ENCODE peak calls at places on chromosomes 1 and 21, in ten cellular contexts. C is astrocyte, L is PC-9, S is GM23248, B is PC-3, F is mammary epithelial cell, G is fibroblast of lung, U is hepatocyte, Q is A673, Y is GM23338. E is an unnamed sample. For H3K36me3, the result is how much of the 10 kb centered on the place peaks cover.

GRCh38 chr1:243393093-243393492 is 137.3 kb downstream of the SDCCAG8 start:
- DNase-seq in L (no peak), Y (no peak), C (no peak), F (no peak), G (no peak), U (no peak), S (no peak), B (no peak), Q (no peak), E (no peak)

GRCh38 chr1:32455958-32456357 is 8.9 kb upstream of the ZBTB8B start:
- DNase-seq in Q (no peak), L (no peak), F (no peak), Y (no peak), S (no peak), C (no peak), B (no peak), G (no peak), U (no peak), E (no peak)

GRCh38 chr21:28135646-28136045 is 857.0 kb downstream of the LTN1 start:
- DNase-seq in B (no peak), S (peak), Y (no peak), L (no peak), Q (no peak), U (no peak), C (no peak), G (no peak), F (no peak), E (no peak)

GRCh38 chr1:226109829-226110248 is 47.3 kb downstream of the H3-3A start:
- DNase-seq in B (peak), Y (peak), Q (peak), F (peak), C (peak), U (peak), S (peak), L (peak), G (peak), E (peak)

GRCh38 chr1:154586231-154586630 is 18.7 kb downstream of the CHRNB2 start:
- DNase-seq in Y (no peak), S (no peak), G (no peak), U (no peak), Q (no peak), C (no peak), L (no peak), F (no peak), B (no peak), E (no peak)

GRCh38 chr1:58724483-58724882 is 24.6 kb upstream of the MYSM1 start:
- DNase-seq in U (no peak), C (no peak), L (no peak), B (no peak), G (no peak), F (no peak), S (no peak), Q (no peak), Y (no peak), E (no peak)

GRCh38 chr1:228176461-228177182 is 11.0 kb downstream of the IBA57 start:
- DNase-seq in L (no peak), C (no peak), F (no peak), U (no peak), G (no peak), B (no peak), Y (no peak), Q (no peak), S (no peak), E (no peak)

GRCh38 chr1:16321176-16321867 is 31.0 kb downstream of the FBXO42 start:
- DNase-seq in U (no peak), G (no peak), C (no peak), F (peak), Y (no peak), B (no peak), L (no peak), S (peak), Q (no peak), E (no peak)

GRCh38 chr1:6014130-6014999 is 22.1 kb upstream of the NPHP4 start:
- DNase-seq in Y (no peak), F (no peak), Q (no peak), L (no peak), C (no peak), B (no peak), S (no peak), G (no peak), U (no peak), E (no peak)

GRCh38 chr1:228486596-228487335 is 416 bp upstream of the RNF187 start:
- DNase-seq in U (peak), Y (peak), F (peak), B (peak), G (peak), C (peak), Q (peak), S (peak), L (peak), E (peak)

GRCh38 chr1:47362828-47363227 is 29.2 kb downstream of the CMPK1 start:
- DNase-seq in Y (no peak), U (no peak), Q (no peak), F (no peak), C (no peak), S (no peak), B (no peak), G (no peak), L (no peak), E (no peak)

GRCh38 chr1:183244466-183244865 is 58.4 kb downstream of the LAMC2 start:
- DNase-seq in S (peak), F (no peak), B (no peak), Y (no peak), C (no peak), G (peak), U (peak), Q (peak), L (no peak), E (no peak)

GRCh38 chr1:226809785-226810571 is 60.4 kb upstream of the PSEN2 start:
- DNase-seq in U (no peak), C (peak), L (no peak), Q (no peak), F (no peak), G (no peak), S (peak), Y (no peak), B (no peak), E (no peak)

GRCh38 chr1:58929667-58930325 is 145.9 kb upstream of the JUN start:
- DNase-seq in B (peak), S (no peak), U (peak), F (peak), Q (no peak), Y (no peak), C (no peak), L (peak), G (no peak), E (no peak)

GRCh38 chr1:18972991-18973390 is 16.5 kb upstream of the IFFO2 start:
- DNase-seq in F (no peak), L (no peak), Y (no peak), B (no peak), G (no peak), C (no peak), S (peak), U (no peak), Q (no peak), E (no peak)

GRCh38 chr1:18973446-18973955 is 17.0 kb upstream of the IFFO2 start:
- DNase-seq in L (no peak), C (no peak), Q (no peak), B (no peak), G (no peak), U (no peak), Y (no peak), F (no peak), S (no peak), E (no peak)

GRCh38 chr1:18970762-18971161 is 14.3 kb upstream of the IFFO2 start:
- DNase-seq in Q (no peak), U (no peak), B (peak), C (no peak), G (no peak), F (peak), Y (no peak), S (peak), L (no peak), E (no peak)

GRCh38 chr1:18974005-18974404 is 17.5 kb upstream of the IFFO2 start:
- DNase-seq in C (no peak), Y (no peak), U (no peak), Q (no peak), L (no peak), S (no peak), F (no peak), G (no peak), B (no peak), E (no peak)

GRCh38 chr1:18972531-18972930 is 16.1 kb upstream of the IFFO2 start:
- DNase-seq in F (peak), Y (no peak), G (peak), Q (peak), C (no peak), B (peak), U (no peak), S (peak), L (no peak), E (no peak)
- TF ChIP-seq EZH2 in F (no peak), Y (no peak), G (no peak), Q (no peak), C (no peak), B (no peak), U (no peak), S (no peak), L (no peak), E (no peak)

GRCh38 chr1:40746344-40747090 is 37.1 kb upstream of the KCNQ4 start:
- DNase-seq in G (no peak), C (no peak), U (no peak), Q (no peak), B (no peak), F (no peak), L (no peak), Y (no peak), S (no peak), E (no peak)

GRCh38 chr1:40743860-40744259 is 39.7 kb upstream of the KCNQ4 start:
- DNase-seq in Y (no peak), L (no peak), G (no peak), Q (no peak), B (no peak), F (no peak), S (no peak), C (no peak), U (no peak), E (no peak)

GRCh38 chr1:40743452-40743851 is 40.1 kb upstream of the KCNQ4 start:
- DNase-seq in U (no peak), C (no peak), B (no peak), Q (no peak), Y (no peak), L (no peak), F (no peak), G (no peak), S (no peak), E (no peak)

GRCh38 chr1:40742363-40743061 is 41.1 kb upstream of the KCNQ4 start:
- DNase-seq in G (no peak), C (no peak), Q (no peak), L (no peak), U (no peak), S (peak), Y (no peak), F (no peak), B (no peak), E (no peak)

DNA sequence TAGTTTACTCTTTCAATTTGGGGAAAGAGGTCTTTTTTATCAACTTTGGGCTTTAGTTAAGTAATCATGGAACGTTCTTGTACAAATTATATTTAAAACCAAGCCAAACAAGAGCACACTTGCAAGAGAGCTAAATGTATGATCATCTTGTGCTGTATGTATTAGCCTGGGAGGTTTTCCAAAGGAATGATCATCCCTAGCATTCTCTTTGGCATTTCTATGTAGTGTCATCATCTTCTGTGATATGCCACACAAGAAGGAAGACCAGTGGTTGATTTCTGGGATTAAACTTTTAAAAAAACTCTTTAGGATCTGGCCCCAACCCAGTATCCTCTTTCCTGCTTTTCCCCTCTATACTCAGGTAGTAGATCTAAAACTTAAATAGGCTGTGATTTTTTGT is 38.4 kb upstream of the KCNQ4 start:
- DNase-seq in F (no peak), S (peak), U (no peak), G (peak), L (no peak), C (peak), Y (no peak), Q (no peak), B (no peak), E (no peak)
- H3K36me3 ChIP-seq in F (under half), S (under half), U (under half), G (under half), L (under half), C (under half), Y (under half), Q (under half), B (half or more), E (under half)

DNA sequence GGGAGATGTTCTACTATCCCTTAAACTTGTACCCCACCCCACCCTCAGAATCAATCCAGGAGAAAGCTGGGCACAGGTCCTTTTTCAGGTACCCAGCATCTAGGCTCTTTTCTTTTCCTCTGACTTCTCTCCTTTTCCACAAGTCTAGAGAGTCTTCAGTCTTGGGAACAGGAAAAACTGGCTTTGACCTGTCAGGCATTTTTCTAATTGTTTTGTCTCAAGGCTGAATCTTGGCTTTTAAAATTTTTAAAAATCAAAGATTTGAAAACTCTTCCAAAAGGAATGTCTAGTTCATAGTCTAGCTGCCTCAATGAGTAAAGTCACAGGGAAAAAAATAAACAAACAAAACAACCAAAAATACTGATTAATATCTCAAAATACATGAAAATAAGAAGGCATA is 161.5 kb downstream of the HFM1 start:
- DNase-seq in U (no peak), Q (no peak), G (no peak), F (no peak), B (no peak), L (no peak), Y (no peak), S (no peak), C (no peak), E (no peak)
- TF ChIP-seq EZH2 in U (no peak), Q (no peak), G (no peak), F (no peak), B (no peak), L (no peak), Y (no peak), S (no peak), C (no peak), E (no peak)

DNA sequence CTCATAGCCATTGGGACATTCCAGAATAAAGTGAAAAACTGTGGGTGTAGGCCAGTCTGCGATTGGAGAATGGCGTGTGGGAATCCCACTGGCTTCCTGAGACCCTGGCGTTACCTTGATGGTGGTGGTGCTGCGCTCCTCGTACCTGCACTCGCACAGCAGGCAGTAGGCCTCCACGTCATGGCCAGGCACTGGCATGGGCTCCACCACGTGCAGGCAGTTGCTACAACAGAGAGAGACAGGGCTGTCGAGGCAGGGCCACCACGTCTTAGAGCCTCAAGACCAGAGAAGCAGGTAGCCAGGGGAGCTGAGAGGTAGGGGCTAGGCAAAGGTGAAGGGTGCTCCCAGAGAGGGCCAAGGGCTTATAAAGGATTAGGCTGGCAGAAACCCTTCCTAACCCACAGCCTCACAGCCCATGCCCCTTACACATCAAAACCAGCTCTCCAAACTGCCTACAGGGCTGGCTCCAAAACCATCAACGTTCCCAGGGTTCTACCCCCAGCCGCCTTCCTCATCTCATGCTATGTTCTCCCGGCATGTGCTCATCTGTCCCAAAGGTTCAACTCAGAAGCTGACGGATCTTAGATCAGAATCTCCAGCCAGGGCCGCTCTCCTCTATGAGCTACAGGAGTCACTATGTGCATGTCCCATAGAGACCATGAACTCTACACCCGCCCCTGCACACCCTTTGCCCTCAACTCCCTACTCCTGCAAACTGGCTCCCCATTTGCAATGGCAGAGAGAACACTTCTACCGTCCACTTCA is 7.5 kb downstream of the TMEM9 start:
- DNase-seq in Q (no peak), B (no peak), G (no peak), C (no peak), U (no peak), Y (no peak), F (no peak), L (no peak), S (no peak), E (no peak)
- H3K36me3 ChIP-seq in Q (half or more), B (half or more), G (under half), C (under half), U (under half), Y (half or more), F (under half), L (under half), S (under half), E (under half)

GRCh38 chr21:33026299-33026858 is 644 bp downstream of the OLIG2 start:
- DNase-seq in Q (no peak), C (no peak), G (no peak), F (no peak), U (no peak), B (no peak), Y (no peak), L (no peak), S (no peak), E (no peak)

GRCh38 chr21:33025471-33026298 is at the start of gene OLIG2:
- DNase-seq in B (no peak), U (no peak), S (no peak), L (no peak), G (no peak), C (no peak), Y (peak), F (no peak), Q (peak), E (peak)

GRCh38 chr21:33027401-33028185 is 1.9 kb downstream of the OLIG2 start:
- DNase-seq in L (no peak), C (no peak), U (no peak), F (no peak), G (no peak), S (no peak), Y (peak), B (no peak), Q (no peak), E (peak)

GRCh38 chr21:33028271-33028670 is 2.5 kb downstream of the OLIG2 start:
- DNase-seq in G (no peak), U (no peak), B (no peak), Q (no peak), C (no peak), Y (peak), S (no peak), F (no peak), L (no peak), E (no peak)

DNA sequence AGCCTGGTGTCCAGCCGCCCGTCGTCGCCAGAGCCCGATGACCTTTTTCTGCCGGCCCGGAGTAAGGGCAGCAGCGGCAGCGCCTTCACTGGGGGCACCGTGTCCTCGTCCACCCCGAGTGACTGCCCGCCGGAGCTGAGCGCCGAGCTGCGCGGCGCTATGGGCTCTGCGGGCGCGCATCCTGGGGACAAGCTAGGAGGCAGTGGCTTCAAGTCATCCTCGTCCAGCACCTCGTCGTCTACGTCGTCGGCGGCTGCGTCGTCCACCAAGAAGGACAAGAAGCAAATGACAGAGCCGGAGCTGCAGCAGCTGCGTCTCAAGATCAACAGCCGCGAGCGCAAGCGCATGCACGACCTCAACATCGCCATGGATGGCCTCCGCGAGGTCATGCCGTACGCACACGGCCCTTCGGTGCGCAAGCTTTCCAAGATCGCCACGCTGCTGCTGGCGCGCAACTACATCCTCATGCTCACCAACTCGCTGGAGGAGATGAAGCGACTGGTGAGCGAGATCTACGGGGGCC is 1.2 kb downstream of the OLIG2 start:
- DNase-seq in B (no peak), Q (no peak), G (no peak), Y (peak), C (peak), S (peak), L (no peak), F (no peak), U (no peak), E (peak)
- TF ChIP-seq EZH2 in B (no peak), Q (peak), G (no peak), Y (peak), C (peak), S (no peak), L (no peak), F (peak), U (peak), E (peak)

GRCh38 chr1:177936016-177936415 is 33.8 kb downstream of the SEC16B start:
- DNase-seq in G (no peak), S (no peak), C (no peak), Q (no peak), B (no peak), F (no peak), U (no peak), L (no peak), Y (no peak), E (no peak)

GRCh38 chr1:177934461-177934860 is 35.4 kb downstream of the SEC16B start:
- DNase-seq in G (no peak), S (no peak), C (no peak), F (no peak), L (no peak), U (no peak), Q (no peak), B (no peak), Y (no peak), E (no peak)

GRCh38 chr1:177937931-177938330 is 31.9 kb downstream of the SEC16B start:
- DNase-seq in S (peak), L (no peak), F (peak), U (no peak), Y (no peak), B (no peak), C (peak), G (peak), Q (no peak), E (no peak)

GRCh38 chr1:177934927-177935326 is 34.9 kb downstream of the SEC16B start:
- DNase-seq in Y (no peak), G (no peak), C (no peak), U (no peak), B (no peak), Q (no peak), L (no peak), F (no peak), S (no peak), E (no peak)

DNA sequence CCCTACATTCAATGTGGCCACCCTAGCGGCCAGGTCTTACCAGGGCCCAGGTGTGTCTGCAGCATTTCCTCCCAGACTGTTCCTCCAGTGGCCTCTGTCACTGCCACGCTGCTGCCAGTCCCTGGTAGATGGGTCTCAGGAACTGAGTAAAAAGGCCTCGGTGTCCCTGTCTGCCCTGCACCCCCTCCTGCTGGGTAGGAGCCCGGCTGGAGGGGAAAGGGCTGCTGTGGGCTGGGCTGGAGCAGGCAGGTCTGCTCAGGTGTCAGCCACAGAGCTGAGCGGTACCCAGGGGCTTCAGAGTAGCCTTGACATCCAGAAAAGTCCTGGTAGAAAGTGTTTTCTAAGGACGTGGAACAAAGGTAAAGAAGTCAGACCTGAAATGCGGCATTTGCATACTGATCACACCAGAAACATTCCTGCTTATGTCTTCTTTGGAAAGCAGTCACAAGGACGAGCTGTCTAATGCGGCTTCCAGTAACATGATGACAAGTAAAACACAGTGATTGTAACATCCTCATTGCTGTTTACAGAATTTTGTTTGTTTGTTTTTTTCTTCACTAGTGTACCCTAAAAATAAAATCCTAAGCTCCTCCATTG is 32.6 kb downstream of the SEC16B start:
- DNase-seq in U (no peak), S (no peak), Q (no peak), C (no peak), L (no peak), F (no peak), G (no peak), Y (no peak), B (no peak), E (no peak)
- H3K36me3 ChIP-seq in U (under half), S (under half), Q (under half), C (under half), L (under half), F (under half), G (under half), Y (under half), B (under half), E (under half)

GRCh38 chr21:34670220-34670961 is 1.6 kb downstream of the CLIC6 start:
- DNase-seq in U (peak), F (peak), G (peak), S (peak), B (no peak), Q (no peak), L (no peak), Y (peak), C (no peak), E (peak)
- TF ChIP-seq EZH2 in U (no peak), F (peak), G (peak), S (peak), B (no peak), Q (peak), L (peak), Y (peak), C (peak), E (peak)

GRCh38 chr1:28571911-28572310 is 19.0 kb downstream of the TRNAU1AP start:
- DNase-seq in B (no peak), G (no peak), F (no peak), Q (no peak), U (no peak), S (no peak), Y (no peak), L (no peak), C (no peak), E (no peak)
- H3K36me3 ChIP-seq in B (under half), G (under half), F (under half), Q (under half), U (under half), S (under half), Y (under half), L (under half), C (under half), E (under half)